ENCODE peak calls at places on chromosomes 2 and 18, in ten cellular contexts. One of them, this sample, is unnamed.
A peak's percentile ranks its signal among the peaks of the same experiment; 100 is the strongest.

GRCh38 chr2:99942948-99943347 is 199.4 kb downstream of the AFF3 start:
- DNase-seq in CD8-positive, alpha-beta memory T cell: no peak
- DNase-seq in adrenal gland: no peak
- DNase-seq in left lung: no peak
- DNase-seq in CD4-positive, alpha-beta T cell: no peak
- DNase-seq in right atrium auricular region: no peak
- DNase-seq in aorta: no peak
- DNase-seq in pancreas: no peak
- DNase-seq in upper lobe of left lung: no peak
- DNase-seq in PC-9: no peak
- DNase-seq in this sample: no peak

GRCh38 chr18:51082571-51083264 is 52.7 kb downstream of the SMAD4 start:
- DNase-seq in CD8-positive, alpha-beta memory T cell: no peak
- DNase-seq in adrenal gland: no peak
- DNase-seq in left lung: no peak
- DNase-seq in CD4-positive, alpha-beta T cell: no peak
- DNase-seq in right atrium auricular region: no peak
- DNase-seq in aorta: no peak
- DNase-seq in pancreas: no peak
- DNase-seq in upper lobe of left lung: no peak
- DNase-seq in PC-9: peak; percentile 97
- DNase-seq in this sample: no peak

GRCh38 chr2:140502951-140503630 is 1627.7 kb downstream of the LRP1B start:
- DNase-seq in CD8-positive, alpha-beta memory T cell: no peak
- DNase-seq in adrenal gland: no peak
- DNase-seq in left lung: no peak
- DNase-seq in CD4-positive, alpha-beta T cell: no peak
- DNase-seq in right atrium auricular region: no peak
- DNase-seq in aorta: no peak
- DNase-seq in pancreas: no peak
- DNase-seq in upper lobe of left lung: no peak
- DNase-seq in PC-9: peak; percentile 64
- DNase-seq in this sample: no peak

GRCh38 chr18:45628979-45629958 is 14.0 kb downstream of the SLC14A2 start:
- DNase-seq in CD8-positive, alpha-beta memory T cell: no peak
- DNase-seq in adrenal gland: no peak
- DNase-seq in left lung: no peak
- DNase-seq in CD4-positive, alpha-beta T cell: no peak
- DNase-seq in right atrium auricular region: no peak
- DNase-seq in aorta: no peak
- DNase-seq in pancreas: no peak
- DNase-seq in upper lobe of left lung: no peak
- DNase-seq in PC-9: no peak
- DNase-seq in this sample: no peak

GRCh38 chr2:160210599-160211138 is 10.6 kb upstream of the ITGB6 start:
- DNase-seq in CD8-positive, alpha-beta memory T cell: peak; percentile 66
- DNase-seq in adrenal gland: peak; percentile 67
- DNase-seq in left lung: peak; percentile 75
- DNase-seq in CD4-positive, alpha-beta T cell: peak; percentile 62
- DNase-seq in right atrium auricular region: no peak
- DNase-seq in aorta: peak; percentile 80
- DNase-seq in pancreas: peak; percentile 85
- DNase-seq in upper lobe of left lung: peak; percentile 79
- DNase-seq in PC-9: no peak
- DNase-seq in this sample: peak; percentile 68

GRCh38 chr2:143157001-143157798 is 28.0 kb downstream of the ARHGAP15 start:
- DNase-seq in CD8-positive, alpha-beta memory T cell: no peak
- DNase-seq in adrenal gland: no peak
- DNase-seq in left lung: no peak
- DNase-seq in CD4-positive, alpha-beta T cell: no peak
- DNase-seq in right atrium auricular region: no peak
- DNase-seq in aorta: no peak
- DNase-seq in pancreas: no peak
- DNase-seq in upper lobe of left lung: no peak
- DNase-seq in PC-9: no peak
- DNase-seq in this sample: no peak

GRCh38 chr18:23057096-23057495 is 78.2 kb upstream of the CABLES1 start:
- DNase-seq in CD8-positive, alpha-beta memory T cell: no peak
- DNase-seq in adrenal gland: no peak
- DNase-seq in left lung: no peak
- DNase-seq in CD4-positive, alpha-beta T cell: no peak
- DNase-seq in right atrium auricular region: no peak
- DNase-seq in aorta: no peak
- DNase-seq in pancreas: no peak
- DNase-seq in upper lobe of left lung: no peak
- DNase-seq in PC-9: no peak
- DNase-seq in this sample: no peak

GRCh38 chr2:215420471-215420935 is 15.4 kb downstream of the FN1 start:
- DNase-seq in CD8-positive, alpha-beta memory T cell: no peak
- DNase-seq in adrenal gland: no peak
- DNase-seq in left lung: no peak
- DNase-seq in CD4-positive, alpha-beta T cell: no peak
- DNase-seq in right atrium auricular region: no peak
- DNase-seq in aorta: no peak
- DNase-seq in pancreas: no peak
- DNase-seq in upper lobe of left lung: no peak
- DNase-seq in PC-9: no peak
- DNase-seq in this sample: no peak

GRCh38 chr2:216850665-216851327 is 9.1 kb downstream of the TNP1 start:
- DNase-seq in CD8-positive, alpha-beta memory T cell: no peak
- DNase-seq in adrenal gland: no peak
- DNase-seq in left lung: no peak
- DNase-seq in CD4-positive, alpha-beta T cell: no peak
- DNase-seq in right atrium auricular region: no peak
- DNase-seq in aorta: no peak
- DNase-seq in pancreas: no peak
- DNase-seq in upper lobe of left lung: no peak
- DNase-seq in PC-9: no peak
- DNase-seq in this sample: no peak

GRCh38 chr2:28567076-28567471 is 71.2 kb downstream of the PLB1 start:
- DNase-seq in CD8-positive, alpha-beta memory T cell: no peak
- DNase-seq in adrenal gland: peak; percentile 33
- DNase-seq in left lung: peak; percentile 34
- DNase-seq in CD4-positive, alpha-beta T cell: peak; percentile 26
- DNase-seq in right atrium auricular region: no peak
- DNase-seq in aorta: no peak
- DNase-seq in pancreas: no peak
- DNase-seq in upper lobe of left lung: no peak
- DNase-seq in PC-9: no peak
- DNase-seq in this sample: peak; percentile 22

GRCh38 chr18:8151176-8151575 is 458.1 kb upstream of the RAB12 start:
- DNase-seq in CD8-positive, alpha-beta memory T cell: no peak
- DNase-seq in adrenal gland: no peak
- DNase-seq in left lung: no peak
- DNase-seq in CD4-positive, alpha-beta T cell: no peak
- DNase-seq in right atrium auricular region: no peak
- DNase-seq in aorta: no peak
- DNase-seq in pancreas: no peak
- DNase-seq in upper lobe of left lung: no peak
- DNase-seq in PC-9: no peak
- DNase-seq in this sample: no peak

GRCh38 chr2:160353166-160353565 is 140.4 kb downstream of the RBMS1 start:
- DNase-seq in CD8-positive, alpha-beta memory T cell: peak; percentile 52
- DNase-seq in adrenal gland: no peak
- DNase-seq in left lung: no peak
- DNase-seq in CD4-positive, alpha-beta T cell: peak; percentile 16
- DNase-seq in right atrium auricular region: no peak
- DNase-seq in aorta: no peak
- DNase-seq in pancreas: no peak
- DNase-seq in upper lobe of left lung: no peak
- DNase-seq in PC-9: no peak
- DNase-seq in this sample: no peak

GRCh38 chr18:12336887-12337286 is 28.8 kb downstream of the TUBB6 start:
- DNase-seq in CD8-positive, alpha-beta memory T cell: no peak
- DNase-seq in adrenal gland: no peak
- DNase-seq in left lung: no peak
- DNase-seq in CD4-positive, alpha-beta T cell: no peak
- DNase-seq in right atrium auricular region: no peak
- DNase-seq in aorta: no peak
- DNase-seq in pancreas: no peak
- DNase-seq in upper lobe of left lung: no peak
- DNase-seq in PC-9: peak; percentile 91
- DNase-seq in this sample: no peak

GRCh38 chr18:12338382-12338781 is 30.3 kb downstream of the TUBB6 start:
- DNase-seq in CD8-positive, alpha-beta memory T cell: no peak
- DNase-seq in adrenal gland: no peak
- DNase-seq in left lung: no peak
- DNase-seq in CD4-positive, alpha-beta T cell: no peak
- DNase-seq in right atrium auricular region: no peak
- DNase-seq in aorta: no peak
- DNase-seq in pancreas: no peak
- DNase-seq in upper lobe of left lung: no peak
- DNase-seq in PC-9: no peak
- DNase-seq in this sample: no peak

GRCh38 chr18:12335503-12335902 is 27.5 kb downstream of the TUBB6 start:
- DNase-seq in CD8-positive, alpha-beta memory T cell: no peak
- DNase-seq in adrenal gland: no peak
- DNase-seq in left lung: no peak
- DNase-seq in CD4-positive, alpha-beta T cell: no peak
- DNase-seq in right atrium auricular region: no peak
- DNase-seq in aorta: no peak
- DNase-seq in pancreas: peak; percentile 26
- DNase-seq in upper lobe of left lung: no peak
- DNase-seq in PC-9: no peak
- DNase-seq in this sample: no peak

GRCh38 chr18:12334280-12335262 is 26.5 kb downstream of the TUBB6 start:
- DNase-seq in CD8-positive, alpha-beta memory T cell: no peak
- DNase-seq in adrenal gland: no peak
- DNase-seq in left lung: no peak
- DNase-seq in CD4-positive, alpha-beta T cell: no peak
- DNase-seq in right atrium auricular region: no peak
- DNase-seq in aorta: no peak
- DNase-seq in pancreas: peak; percentile 24
- DNase-seq in upper lobe of left lung: no peak
- DNase-seq in PC-9: no peak
- DNase-seq in this sample: no peak

DNA sequence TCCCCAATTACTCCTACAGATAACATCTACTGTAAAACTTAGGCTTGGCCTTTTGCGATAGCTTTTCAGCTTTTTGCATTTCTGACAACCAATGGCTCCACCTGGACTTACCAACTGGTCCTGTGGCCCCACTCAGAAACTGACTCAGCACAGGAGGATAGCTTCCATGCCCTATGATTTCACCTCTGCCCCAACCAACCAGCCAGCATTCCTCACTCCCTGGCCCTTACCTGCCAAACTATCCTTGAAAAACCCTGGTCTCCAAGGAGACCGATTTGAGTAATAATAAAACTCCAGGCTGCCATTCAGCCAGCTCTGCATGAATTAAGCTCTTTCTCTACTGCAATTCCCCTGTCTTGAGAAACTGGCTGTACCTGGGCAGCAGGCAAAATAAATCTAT is 28.2 kb downstream of the TUBB6 start:
- DNase-seq in CD8-positive, alpha-beta memory T cell: no peak
- DNase-seq in adrenal gland: no peak
- DNase-seq in left lung: no peak
- DNase-seq in CD4-positive, alpha-beta T cell: no peak
- DNase-seq in right atrium auricular region: no peak
- DNase-seq in aorta: no peak
- DNase-seq in pancreas: no peak
- DNase-seq in upper lobe of left lung: no peak
- DNase-seq in PC-9: peak; percentile 78
- DNase-seq in this sample: no peak
- H3K9me3 ChIP-seq in CD8-positive, alpha-beta memory T cell: no peaks in the 10 kb centered on the region
- H3K9me3 ChIP-seq in adrenal gland: no peaks in the 10 kb centered on the region
- H3K9me3 ChIP-seq in left lung: no peaks in the 10 kb centered on the region
- H3K9me3 ChIP-seq in CD4-positive, alpha-beta T cell: no peaks in the 10 kb centered on the region
- H3K9me3 ChIP-seq in right atrium auricular region: no peaks in the 10 kb centered on the region
- H3K9me3 ChIP-seq in aorta: no peaks in the 10 kb centered on the region
- H3K9me3 ChIP-seq in pancreas: no peaks in the 10 kb centered on the region
- H3K9me3 ChIP-seq in upper lobe of left lung: no peaks in the 10 kb centered on the region
- H3K9me3 ChIP-seq in PC-9: no peaks in the 10 kb centered on the region
- H3K9me3 ChIP-seq in this sample: no peaks in the 10 kb centered on the region

GRCh38 chr18:78904179-78904531 is 75.5 kb upstream of the SALL3 start:
- DNase-seq in CD8-positive, alpha-beta memory T cell: no peak
- DNase-seq in adrenal gland: no peak
- DNase-seq in left lung: no peak
- DNase-seq in CD4-positive, alpha-beta T cell: no peak
- DNase-seq in right atrium auricular region: peak; percentile 51
- DNase-seq in aorta: no peak
- DNase-seq in pancreas: no peak
- DNase-seq in upper lobe of left lung: no peak
- DNase-seq in PC-9: no peak
- DNase-seq in this sample: no peak
- H3K9me3 ChIP-seq in CD8-positive, alpha-beta memory T cell: no peaks in the 10 kb centered on the region
- H3K9me3 ChIP-seq in adrenal gland: no peaks in the 10 kb centered on the region
- H3K9me3 ChIP-seq in left lung: no peaks in the 10 kb centered on the region
- H3K9me3 ChIP-seq in CD4-positive, alpha-beta T cell: no peaks in the 10 kb centered on the region
- H3K9me3 ChIP-seq in right atrium auricular region: no peaks in the 10 kb centered on the region
- H3K9me3 ChIP-seq in aorta: no peaks in the 10 kb centered on the region
- H3K9me3 ChIP-seq in pancreas: no peaks in the 10 kb centered on the region
- H3K9me3 ChIP-seq in upper lobe of left lung: no peaks in the 10 kb centered on the region
- H3K9me3 ChIP-seq in PC-9: no peaks in the 10 kb centered on the region
- H3K9me3 ChIP-seq in this sample: no peaks in the 10 kb centered on the region

DNA sequence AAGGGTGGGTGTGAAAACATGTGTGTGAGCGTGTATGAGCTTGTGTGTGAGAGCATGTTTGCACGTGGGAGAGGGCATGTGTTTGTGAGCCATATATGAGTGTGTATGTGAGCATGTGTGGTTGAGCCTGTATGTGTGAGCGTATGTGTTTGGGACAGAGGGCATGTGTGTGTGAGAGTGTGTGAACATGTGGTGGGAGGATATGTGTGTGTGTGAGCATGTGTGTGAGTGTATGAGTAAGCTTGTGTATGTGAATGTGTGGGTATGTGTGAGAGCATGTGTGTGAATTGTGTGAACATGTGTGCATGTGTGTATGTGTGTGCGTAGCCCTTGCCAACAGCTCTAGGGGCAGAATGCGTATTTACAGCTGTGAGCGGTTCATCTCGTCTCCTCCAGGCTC is 163.0 kb downstream of the TMEM200C start:
- DNase-seq in CD8-positive, alpha-beta memory T cell: no peak
- DNase-seq in adrenal gland: no peak
- DNase-seq in left lung: no peak
- DNase-seq in CD4-positive, alpha-beta T cell: no peak
- DNase-seq in right atrium auricular region: no peak
- DNase-seq in aorta: no peak
- DNase-seq in pancreas: no peak
- DNase-seq in upper lobe of left lung: no peak
- DNase-seq in PC-9: no peak
- DNase-seq in this sample: no peak
- H3K9me3 ChIP-seq in CD8-positive, alpha-beta memory T cell: no peaks in the 10 kb centered on the region
- H3K9me3 ChIP-seq in adrenal gland: no peaks in the 10 kb centered on the region
- H3K9me3 ChIP-seq in left lung: no peaks in the 10 kb centered on the region
- H3K9me3 ChIP-seq in CD4-positive, alpha-beta T cell: no peaks in the 10 kb centered on the region
- H3K9me3 ChIP-seq in right atrium auricular region: no peaks in the 10 kb centered on the region
- H3K9me3 ChIP-seq in aorta: peaks cover 3% of the 10 kb centered on the region
- H3K9me3 ChIP-seq in pancreas: no peaks in the 10 kb centered on the region
- H3K9me3 ChIP-seq in upper lobe of left lung: no peaks in the 10 kb centered on the region
- H3K9me3 ChIP-seq in PC-9: no peaks in the 10 kb centered on the region
- H3K9me3 ChIP-seq in this sample: no peaks in the 10 kb centered on the region

GRCh38 chr18:43830303-43830702 is 553.0 kb upstream of the SYT4 start:
- DNase-seq in CD8-positive, alpha-beta memory T cell: no peak
- DNase-seq in adrenal gland: no peak
- DNase-seq in left lung: no peak
- DNase-seq in CD4-positive, alpha-beta T cell: no peak
- DNase-seq in right atrium auricular region: no peak
- DNase-seq in aorta: no peak
- DNase-seq in pancreas: no peak
- DNase-seq in upper lobe of left lung: no peak
- DNase-seq in PC-9: no peak
- DNase-seq in this sample: no peak
- H3K9me3 ChIP-seq in CD8-positive, alpha-beta memory T cell: no peaks in the 10 kb centered on the region
- H3K9me3 ChIP-seq in adrenal gland: no peaks in the 10 kb centered on the region
- H3K9me3 ChIP-seq in left lung: no peaks in the 10 kb centered on the region
- H3K9me3 ChIP-seq in CD4-positive, alpha-beta T cell: no peaks in the 10 kb centered on the region
- H3K9me3 ChIP-seq in right atrium auricular region: no peaks in the 10 kb centered on the region
- H3K9me3 ChIP-seq in aorta: no peaks in the 10 kb centered on the region
- H3K9me3 ChIP-seq in pancreas: no peaks in the 10 kb centered on the region
- H3K9me3 ChIP-seq in upper lobe of left lung: no peaks in the 10 kb centered on the region
- H3K9me3 ChIP-seq in PC-9: no peaks in the 10 kb centered on the region
- H3K9me3 ChIP-seq in this sample: no peaks in the 10 kb centered on the region

This sample was measured in T-helper 17 cell.